ENCODE peak calls at places on chromosomes 12 and 14, in eight cellular contexts. U is neural progenitor cell; X is stimulated activated naive CD8-positive, alpha-beta T cell treated with anti-CD3 and anti-CD28 coated beads, Interleukin-15, Interleukin-2, amounts not matched to agents 100 U/mL and 50 U/mL, for 24 hours; V is NAMALWA; Z is AG10803; L is IMR-90; J is HAP-1; I is SJCRH30. G is an unnamed sample.

GRCh38 chr12:110317921-110318320 is 36.9 kb downstream of the ATP2A2 start:
- DNase-seq in J (no peak), V (no peak), X (no peak), L (peak; percentile 68), Z (peak; percentile 63), I (no peak), U (no peak), G (no peak)

GRCh38 chr14:89507926-89508460 is 91.0 kb upstream of the FOXN3 start:
- DNase-seq in L (peak; percentile 68), X (no peak), Z (peak; percentile 25), U (no peak), J (no peak), I (no peak), V (no peak), G (no peak)

GRCh38 chr12:131250028-131250950 is 296.6 kb downstream of the ADGRD1 start:
- DNase-seq in X (no peak), L (no peak), J (no peak), Z (no peak), V (no peak), U (no peak), I (no peak), G (no peak)

GRCh38 chr14:44771495-44771894 is 190.3 kb downstream of the KLHL28 start:
- DNase-seq in I (no peak), V (no peak), J (no peak), U (no peak), X (no peak), L (no peak), Z (no peak), G (no peak)

GRCh38 chr12:51589557-51590176 is 1.4 kb upstream of the SCN8A start:
- DNase-seq in L (no peak), J (no peak), I (no peak), V (no peak), Z (no peak), U (no peak), X (no peak), G (no peak)

GRCh38 chr14:78340250-78340649 is 170.1 kb downstream of the NRXN3 start:
- DNase-seq in Z (no peak), J (no peak), I (no peak), L (no peak), V (no peak), X (no peak), U (no peak), G (no peak)

GRCh38 chr12:67382206-67382871 is 113.2 kb downstream of the CAND1 start:
- DNase-seq in L (peak; percentile 21), U (no peak), J (no peak), X (no peak), I (no peak), Z (peak; percentile 82), V (no peak), G (no peak)

GRCh38 chr12:114481200-114481535 is 75.2 kb upstream of the TBX5 start:
- DNase-seq in X (no peak), J (no peak), V (no peak), Z (no peak), L (no peak), U (peak; percentile 38), I (no peak), G (no peak)

GRCh38 chr14:34461334-34462131 is 507 bp downstream of the SPTSSA start:
- DNase-seq in U (peak; percentile 78), L (peak; percentile 52), V (peak; percentile 33), X (peak; percentile 52), I (peak; percentile 73), Z (peak; percentile 26), J (peak; percentile 66), G (peak; percentile 53)

GRCh38 chr14:52840916-52841315 is 49.5 kb upstream of the GNPNAT1 start:
- DNase-seq in L (peak; percentile 71), Z (peak; percentile 69), J (no peak), X (no peak), V (no peak), U (no peak), I (peak; percentile 16), G (no peak)

GRCh38 chr12:124301084-124301654 is 6.3 kb downstream of the RFLNA start:
- DNase-seq in Z (no peak), U (no peak), J (no peak), L (no peak), V (no peak), I (no peak), X (no peak), G (no peak)

G was measured in WERI-Rb-1.